ENCODE peak calls at places on chromosomes 12 and 14, in ten cellular contexts. M, P, F, Y, E, W, U, L, K and H are unnamed samples.

GRCh38 chr12:9347328-9348127 is 139.3 kb upstream of the PZP start:
- DNase-seq in K (no peak), U (no peak), E (no peak), M (no peak), L (no peak), W (no peak), P (no peak), Y (peak), F (no peak), H (peak)

GRCh38 chr14:90388982-90389381 is 7.8 kb upstream of the CALM1 start:
- DNase-seq in P (no peak), U (no peak), L (no peak), F (no peak), Y (no peak), K (no peak), E (no peak), M (no peak), W (no peak), H (peak)

GRCh38 chr12:55996715-55997534 is at the start of gene SUOX:
- DNase-seq in F (peak), W (peak), Y (peak), P (peak), U (peak), E (peak), K (peak), M (peak), L (peak), H (peak)

GRCh38 chr12:52070243-52070925 is 606 bp downstream of the ATG101 start:
- DNase-seq in E (no peak), U (no peak), L (no peak), M (no peak), F (no peak), W (no peak), Y (no peak), P (no peak), K (no peak), H (peak)

GRCh38 chr14:36293824-36294223 is 26.6 kb downstream of the MBIP start:
- DNase-seq in F (peak), P (no peak), L (no peak), U (no peak), W (no peak), Y (peak), E (no peak), K (no peak), M (no peak), H (no peak)

GRCh38 chr12:120352117-120352516 is 16.8 kb downstream of the MSI1 start:
- DNase-seq in W (no peak), P (no peak), E (no peak), U (no peak), L (no peak), F (no peak), M (no peak), K (no peak), Y (peak), H (no peak)

GRCh38 chr14:49977126-49977841 is 84.4 kb downstream of the ARF6 start:
- DNase-seq in Y (no peak), K (no peak), F (no peak), P (no peak), E (no peak), U (no peak), M (no peak), L (no peak), W (no peak), H (peak)

GRCh38 chr14:61749867-61750266 is 12.4 kb upstream of the SNAPC1 start:
- DNase-seq in F (no peak), Y (peak), W (no peak), K (no peak), P (no peak), U (no peak), M (no peak), E (peak), L (no peak), H (no peak)

GRCh38 chr12:75632452-75632851 is 121.0 kb upstream of the KRR1 start:
- DNase-seq in P (no peak), W (no peak), Y (no peak), F (no peak), U (no peak), L (no peak), M (no peak), E (no peak), K (no peak), H (no peak)

GRCh38 chr14:50875359-50876090 is 3.7 kb downstream of the ABHD12B start:
- DNase-seq in E (no peak), U (no peak), Y (no peak), F (no peak), W (no peak), P (no peak), K (no peak), M (no peak), L (no peak), H (peak)

GRCh38 chr12:65876898-65877721 is 52.8 kb downstream of the HMGA2 start:
- DNase-seq in K (peak), E (no peak), U (peak), P (no peak), L (no peak), Y (peak), W (no peak), F (no peak), M (no peak), H (no peak)

GRCh38 chr12:32365473-32366064 is 33.8 kb upstream of the FGD4 start:
- DNase-seq in P (peak), Y (peak), F (peak), W (no peak), K (peak), U (peak), M (no peak), L (peak), E (peak), H (peak)

GRCh38 chr14:58243790-58244555 is 670 bp upstream of the PSMA3 start:
- DNase-seq in W (no peak), L (no peak), U (no peak), P (no peak), E (no peak), Y (peak), M (no peak), F (no peak), K (no peak), H (no peak)

GRCh38 chr14:53539489-53540126 is 386.5 kb upstream of the DDHD1 start:
- DNase-seq in E (peak), M (peak), W (peak), Y (peak), P (peak), F (no peak), K (peak), U (peak), L (peak), H (peak)

GRCh38 chr14:104689620-104690265 is 325 bp downstream of the INF2 start:
- DNase-seq in F (no peak), E (peak), L (no peak), U (no peak), W (peak), M (no peak), K (no peak), P (no peak), Y (no peak), H (no peak)

GRCh38 chr12:71503579-71504470 is 64.2 kb downstream of the LGR5 start:
- DNase-seq in E (no peak), F (no peak), U (no peak), P (no peak), L (no peak), Y (no peak), W (no peak), K (no peak), M (no peak), H (no peak)

GRCh38 chr12:51070004-51070403 is 13.4 kb downstream of the CSRNP2 start:
- DNase-seq in Y (peak), P (no peak), K (no peak), M (no peak), U (no peak), L (no peak), W (no peak), F (no peak), E (no peak), H (no peak)

GRCh38 chr12:123152823-123153222 is 1.9 kb upstream of the PITPNM2 start:
- DNase-seq in K (no peak), P (no peak), Y (no peak), U (no peak), F (no peak), M (no peak), L (no peak), W (no peak), E (no peak), H (peak)

GRCh38 chr12:89706551-89707348 is 1.9 kb downstream of the ATP2B1 start:
- DNase-seq in K (no peak), Y (peak), F (no peak), L (no peak), M (no peak), E (no peak), W (peak), U (no peak), P (no peak), H (peak)

GRCh38 chr14:105087963-105088811 is 23.0 kb upstream of the GPR132 start:
- DNase-seq in E (peak), U (peak), L (peak), M (no peak), K (no peak), Y (peak), F (no peak), W (peak), P (no peak), H (peak)

GRCh38 chr14:37116933-37117844 is 55.2 kb downstream of the SLC25A21 start:
- DNase-seq in K (no peak), M (no peak), L (no peak), F (peak), U (no peak), W (no peak), P (no peak), Y (no peak), E (no peak), H (no peak)

GRCh38 chr12:1920971-1921370 is 2.5 kb upstream of the CACNA2D4 start:
- DNase-seq in Y (no peak), M (no peak), F (no peak), U (no peak), L (peak), K (no peak), P (peak), E (no peak), W (no peak), H (no peak)

GRCh38 chr14:85479306-85479705 is 50.6 kb upstream of the FLRT2 start:
- DNase-seq in F (no peak), M (no peak), P (no peak), U (no peak), K (no peak), W (no peak), L (no peak), Y (no peak), E (no peak), H (no peak)

GRCh38 chr12:82146740-82147139 is 211.4 kb downstream of the CCDC59 start:
- DNase-seq in P (no peak), W (no peak), K (no peak), U (no peak), M (no peak), F (no peak), E (no peak), Y (no peak), L (no peak), H (no peak)

GRCh38 chr12:122527478-122527944 is 462 bp downstream of the KNTC1 start:
- DNase-seq in W (no peak), M (no peak), K (no peak), P (no peak), L (no peak), Y (no peak), E (peak), F (no peak), U (no peak), H (peak)

GRCh38 chr12:116319851-116320621 is 42.5 kb upstream of the MED13L start:
- DNase-seq in M (no peak), W (peak), P (peak), E (peak), U (no peak), L (no peak), K (no peak), Y (peak), F (no peak), H (peak)

GRCh38 chr14:101505216-101505970 is 55.9 kb upstream of the DIO3 start:
- DNase-seq in W (no peak), L (no peak), F (no peak), P (peak), U (peak), E (peak), Y (no peak), K (no peak), M (peak), H (no peak)

GRCh38 chr14:100815478-100816285 is 10.2 kb upstream of the MEG3 start:
- DNase-seq in L (no peak), U (no peak), M (no peak), K (no peak), W (no peak), Y (peak), P (no peak), E (no peak), F (no peak), H (no peak)

GRCh38 chr14:25833341-25834121 is 764.3 kb downstream of the NOVA1 start:
- DNase-seq in F (no peak), W (no peak), U (peak), Y (peak), M (no peak), P (peak), L (peak), E (peak), K (peak), H (peak)

GRCh38 chr12:50166776-50167025 is 468 bp downstream of the CERS5 start:
- DNase-seq in U (no peak), L (no peak), P (no peak), M (no peak), K (no peak), W (no peak), E (no peak), F (no peak), Y (no peak), H (peak)

GRCh38 chr12:47819902-47820630 is at the start of gene HDAC7:
- DNase-seq in U (peak), Y (peak), L (peak), E (peak), M (peak), F (no peak), W (peak), P (peak), K (peak), H (peak)

GRCh38 chr14:101460986-101461750 is 100.1 kb upstream of the DIO3 start:
- DNase-seq in L (no peak), W (no peak), K (peak), U (no peak), P (no peak), Y (no peak), F (no peak), M (no peak), E (no peak), H (no peak)

GRCh38 chr14:58824796-58825195 is 187.0 kb downstream of the DACT1 start:
- DNase-seq in P (no peak), Y (no peak), W (no peak), M (no peak), K (no peak), F (no peak), U (no peak), E (no peak), L (no peak), H (no peak)

GRCh38 chr14:75732888-75733287 is 71.8 kb downstream of the TTLL5 start:
- DNase-seq in Y (no peak), F (no peak), W (no peak), K (no peak), L (no peak), P (no peak), E (no peak), M (no peak), U (no peak), H (no peak)

GRCh38 chr12:48285751-48286650 is 64.7 kb downstream of the ZNF641 start:
- DNase-seq in E (no peak), F (no peak), Y (no peak), K (no peak), P (no peak), M (no peak), L (no peak), U (no peak), W (no peak), H (peak)

GRCh38 chr12:95351745-95352144 is 122.2 kb upstream of the METAP2 start:
- DNase-seq in E (no peak), K (no peak), Y (peak), L (no peak), U (no peak), P (no peak), W (peak), M (no peak), F (no peak), H (no peak)
- TF ChIP-seq CTCF in E (no peak), K (no peak), Y (no peak), L (no peak), U (no peak), P (no peak), W (no peak), M (no peak), F (peak), H (no peak)

GRCh38 chr14:80425686-80426085 is 214.4 kb upstream of the DIO2 start:
- DNase-seq in P (no peak), L (no peak), K (no peak), E (no peak), W (no peak), M (no peak), U (no peak), Y (peak), F (peak), H (no peak)

GRCh38 chr14:80426686-80427085 is 215.4 kb upstream of the DIO2 start:
- DNase-seq in L (no peak), W (no peak), U (no peak), K (no peak), F (no peak), E (no peak), Y (peak), M (no peak), P (no peak), H (no peak)

GRCh38 chr14:80428171-80428570 is 216.9 kb upstream of the DIO2 start:
- DNase-seq in W (no peak), Y (peak), L (no peak), E (no peak), U (no peak), K (no peak), F (no peak), M (no peak), P (no peak), H (no peak)

DNA sequence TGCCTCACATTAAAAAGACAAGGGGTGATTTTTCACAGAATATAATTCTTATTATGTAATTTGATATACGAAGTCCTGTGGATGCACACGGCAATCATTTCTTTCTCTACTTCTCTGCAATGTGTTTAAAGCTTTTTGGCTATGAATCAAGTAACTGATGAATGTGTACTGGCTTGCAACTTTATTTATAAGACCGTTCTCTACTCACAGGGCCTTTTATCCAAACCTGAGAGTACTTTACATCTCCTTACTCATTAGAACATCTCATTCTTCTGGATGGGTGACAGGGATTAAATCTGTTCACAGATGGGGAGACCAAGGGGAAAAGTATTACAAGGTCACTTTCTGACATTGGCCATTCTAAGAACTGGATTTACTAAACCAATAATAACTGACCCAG is 215.8 kb upstream of the DIO2 start:
- DNase-seq in Y (peak), E (no peak), K (no peak), W (no peak), F (no peak), M (no peak), P (no peak), U (no peak), L (no peak), H (no peak)
- TF ChIP-seq CTCF in Y (no peak), E (no peak), K (no peak), W (no peak), F (no peak), M (no peak), P (no peak), U (no peak), L (no peak), H (no peak)

DNA sequence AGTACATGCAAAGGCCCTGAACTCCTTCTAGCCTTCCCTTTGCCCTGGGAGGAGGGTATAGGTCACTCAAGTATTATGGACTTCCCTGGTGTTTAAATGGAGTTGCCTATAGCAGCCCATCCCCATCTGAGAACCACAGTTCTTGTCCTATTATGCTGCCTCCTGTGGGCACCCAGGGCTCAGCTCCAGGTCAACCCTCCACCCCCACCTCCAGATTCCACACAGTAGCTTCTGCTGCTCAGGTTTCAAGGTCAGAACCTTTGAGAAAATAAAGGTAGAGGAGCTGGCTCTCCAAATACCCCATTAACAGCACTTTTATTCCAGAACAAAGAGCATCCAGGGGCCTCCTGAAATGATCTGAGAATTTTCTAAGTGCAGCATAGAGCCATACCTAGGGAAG is 57.4 kb downstream of the ACTN1 start:
- DNase-seq in E (no peak), U (no peak), W (no peak), Y (no peak), M (no peak), F (no peak), L (no peak), K (no peak), P (no peak), H (no peak)
- TF ChIP-seq CTCF in E (no peak), U (no peak), W (no peak), Y (peak), M (no peak), F (peak), L (no peak), K (no peak), P (no peak), H (no peak)

GRCh38 chr12:132559652-132560420 is 50.5 kb downstream of the LRCOL1 start:
- DNase-seq in F (no peak), M (no peak), U (peak), W (peak), L (peak), K (peak), Y (peak), E (peak), P (peak), H (peak)
- TF ChIP-seq CTCF in F (no peak), M (no peak), U (no peak), W (peak), L (no peak), K (peak), Y (no peak), E (no peak), P (no peak), H (no peak)

DNA sequence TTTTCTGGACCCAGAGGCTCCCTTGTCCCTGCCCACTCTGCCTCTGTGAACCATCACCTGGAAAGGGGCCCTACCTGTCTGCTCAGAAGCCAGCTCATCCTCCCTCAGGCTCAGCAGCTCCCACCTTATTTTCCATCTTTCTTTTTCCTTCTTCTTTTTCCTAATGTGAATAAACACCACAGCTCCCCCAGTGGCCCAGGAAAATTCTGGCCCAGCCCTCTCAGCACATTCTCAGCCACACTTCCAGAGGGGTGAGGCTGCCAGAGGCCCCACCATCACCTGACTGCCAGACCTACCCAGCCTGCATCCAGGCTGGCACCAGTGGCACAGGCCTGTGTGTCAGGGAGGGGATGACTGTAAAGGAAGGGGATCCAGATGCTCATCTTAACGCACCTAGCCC is 23.0 kb downstream of the ZFHX2 start:
- DNase-seq in L (no peak), M (no peak), K (no peak), E (no peak), W (no peak), P (no peak), F (no peak), Y (no peak), U (peak), H (no peak)
- TF ChIP-seq CTCF in L (peak), M (no peak), K (peak), E (no peak), W (no peak), P (no peak), F (peak), Y (peak), U (no peak), H (no peak)

DNA sequence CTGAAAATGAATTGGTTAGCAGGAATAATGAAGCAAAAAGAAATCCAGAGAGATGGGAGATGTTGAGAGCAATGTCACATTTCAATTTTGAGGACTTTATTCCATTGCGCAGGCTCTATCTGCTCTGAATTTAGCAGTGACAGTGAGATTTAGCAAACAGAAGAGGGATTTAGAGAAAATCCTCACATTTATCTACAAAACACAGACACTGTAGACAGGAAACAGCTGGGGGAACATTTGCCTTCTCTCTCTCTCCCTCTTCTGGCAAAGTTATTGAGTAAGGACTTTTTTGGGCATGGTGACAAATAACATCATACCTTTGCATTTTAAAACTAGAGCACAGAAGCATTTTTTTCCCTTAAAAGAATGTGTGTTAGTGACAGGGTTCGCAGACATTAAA is at the start of gene IGF1:
- DNase-seq in L (peak), M (no peak), W (no peak), Y (peak), P (no peak), U (no peak), F (no peak), K (no peak), E (no peak), H (no peak)
- TF ChIP-seq CTCF in L (no peak), M (no peak), W (no peak), Y (peak), P (no peak), U (no peak), F (peak), K (no peak), E (no peak), H (no peak)